ENCODE peak calls at places on chromosomes 1 and 21, in nine cellular contexts. One of them, this sample, is unnamed.

GRCh38 chr1:162069334-162070093 is at the start of gene NOS1AP:
- DNase-seq in MM.1S: peak
- DNase-seq in psoas muscle: peak
- DNase-seq in heart right ventricle: peak
- DNase-seq in vagina: no peak
- DNase-seq in esophagus squamous epithelium: peak
- DNase-seq in BJ: no peak
- DNase-seq in lower leg skin: peak
- DNase-seq in cardiac muscle cell: peak
- DNase-seq in this sample: no peak

GRCh38 chr1:184416921-184417320 is 30.1 kb downstream of the C1orf21 start:
- DNase-seq in MM.1S: no peak
- DNase-seq in psoas muscle: no peak
- DNase-seq in heart right ventricle: no peak
- DNase-seq in vagina: no peak
- DNase-seq in esophagus squamous epithelium: no peak
- DNase-seq in BJ: no peak
- DNase-seq in lower leg skin: no peak
- DNase-seq in cardiac muscle cell: no peak
- DNase-seq in this sample: no peak

GRCh38 chr21:44421901-44422840 is 33.1 kb upstream of the LRRC3 start:
- DNase-seq in MM.1S: no peak
- DNase-seq in psoas muscle: peak
- DNase-seq in heart right ventricle: no peak
- DNase-seq in vagina: no peak
- DNase-seq in esophagus squamous epithelium: no peak
- DNase-seq in BJ: no peak
- DNase-seq in lower leg skin: peak
- DNase-seq in cardiac muscle cell: no peak
- DNase-seq in this sample: no peak

GRCh38 chr1:185432943-185433342 is 115.9 kb upstream of the IVNS1ABP start:
- DNase-seq in MM.1S: no peak
- DNase-seq in psoas muscle: no peak
- DNase-seq in heart right ventricle: no peak
- DNase-seq in vagina: no peak
- DNase-seq in esophagus squamous epithelium: no peak
- DNase-seq in BJ: no peak
- DNase-seq in lower leg skin: no peak
- DNase-seq in cardiac muscle cell: no peak
- DNase-seq in this sample: no peak

GRCh38 chr21:33402011-33402979 is 918 bp upstream of the IFNGR2 start:
- DNase-seq in MM.1S: no peak
- DNase-seq in psoas muscle: peak
- DNase-seq in heart right ventricle: peak
- DNase-seq in vagina: peak
- DNase-seq in esophagus squamous epithelium: no peak
- DNase-seq in BJ: peak
- DNase-seq in lower leg skin: peak
- DNase-seq in cardiac muscle cell: peak
- DNase-seq in this sample: no peak

GRCh38 chr1:189939967-189940366 is 537.7 kb downstream of the BRINP3 start:
- DNase-seq in MM.1S: no peak
- DNase-seq in psoas muscle: no peak
- DNase-seq in heart right ventricle: no peak
- DNase-seq in vagina: no peak
- DNase-seq in esophagus squamous epithelium: no peak
- DNase-seq in BJ: no peak
- DNase-seq in lower leg skin: no peak
- DNase-seq in cardiac muscle cell: peak
- DNase-seq in this sample: no peak

GRCh38 chr1:101291562-101292035 is 54.8 kb downstream of the S1PR1 start:
- DNase-seq in MM.1S: no peak
- DNase-seq in psoas muscle: no peak
- DNase-seq in heart right ventricle: no peak
- DNase-seq in vagina: peak
- DNase-seq in esophagus squamous epithelium: no peak
- DNase-seq in BJ: peak
- DNase-seq in lower leg skin: no peak
- DNase-seq in cardiac muscle cell: peak
- DNase-seq in this sample: peak

GRCh38 chr1:247228133-247228532 is 27.7 kb upstream of the VN1R5 start:
- DNase-seq in MM.1S: no peak
- DNase-seq in psoas muscle: no peak
- DNase-seq in heart right ventricle: no peak
- DNase-seq in vagina: no peak
- DNase-seq in esophagus squamous epithelium: no peak
- DNase-seq in BJ: no peak
- DNase-seq in lower leg skin: no peak
- DNase-seq in cardiac muscle cell: peak
- DNase-seq in this sample: no peak

GRCh38 chr1:2354511-2355407 is 36.6 kb downstream of the MORN1 start:
- DNase-seq in MM.1S: no peak
- DNase-seq in psoas muscle: peak
- DNase-seq in heart right ventricle: peak
- DNase-seq in vagina: no peak
- DNase-seq in esophagus squamous epithelium: no peak
- DNase-seq in BJ: no peak
- DNase-seq in lower leg skin: peak
- DNase-seq in cardiac muscle cell: no peak
- DNase-seq in this sample: no peak

GRCh38 chr1:91731815-91732214 is 154.1 kb downstream of the TGFBR3 start:
- DNase-seq in MM.1S: peak
- DNase-seq in psoas muscle: no peak
- DNase-seq in heart right ventricle: no peak
- DNase-seq in vagina: peak
- DNase-seq in esophagus squamous epithelium: no peak
- DNase-seq in BJ: no peak
- DNase-seq in lower leg skin: no peak
- DNase-seq in cardiac muscle cell: peak
- DNase-seq in this sample: no peak

GRCh38 chr1:101697057-101697456 is 299.7 kb downstream of the OLFM3 start:
- DNase-seq in MM.1S: peak
- DNase-seq in psoas muscle: no peak
- DNase-seq in heart right ventricle: no peak
- DNase-seq in vagina: no peak
- DNase-seq in esophagus squamous epithelium: no peak
- DNase-seq in BJ: no peak
- DNase-seq in lower leg skin: no peak
- DNase-seq in cardiac muscle cell: peak
- DNase-seq in this sample: no peak

GRCh38 chr1:65026235-65026634 is 59.9 kb upstream of the JAK1 start:
- DNase-seq in MM.1S: no peak
- DNase-seq in psoas muscle: no peak
- DNase-seq in heart right ventricle: no peak
- DNase-seq in vagina: no peak
- DNase-seq in esophagus squamous epithelium: no peak
- DNase-seq in BJ: no peak
- DNase-seq in lower leg skin: no peak
- DNase-seq in cardiac muscle cell: peak
- DNase-seq in this sample: no peak

GRCh38 chr1:203142684-203143408 is 15.3 kb downstream of the ADORA1 start:
- DNase-seq in MM.1S: no peak
- DNase-seq in psoas muscle: no peak
- DNase-seq in heart right ventricle: no peak
- DNase-seq in vagina: no peak
- DNase-seq in esophagus squamous epithelium: no peak
- DNase-seq in BJ: no peak
- DNase-seq in lower leg skin: no peak
- DNase-seq in cardiac muscle cell: no peak
- DNase-seq in this sample: no peak

GRCh38 chr1:224779491-224780020 is 149.9 kb upstream of the DNAH14 start:
- DNase-seq in MM.1S: no peak
- DNase-seq in psoas muscle: no peak
- DNase-seq in heart right ventricle: no peak
- DNase-seq in vagina: peak
- DNase-seq in esophagus squamous epithelium: no peak
- DNase-seq in BJ: no peak
- DNase-seq in lower leg skin: no peak
- DNase-seq in cardiac muscle cell: no peak
- DNase-seq in this sample: no peak

GRCh38 chr1:16980473-16981268 is at the start of gene MFAP2:
- DNase-seq in MM.1S: no peak
- DNase-seq in psoas muscle: no peak
- DNase-seq in heart right ventricle: no peak
- DNase-seq in vagina: no peak
- DNase-seq in esophagus squamous epithelium: no peak
- DNase-seq in BJ: no peak
- DNase-seq in lower leg skin: no peak
- DNase-seq in cardiac muscle cell: peak
- DNase-seq in this sample: no peak

GRCh38 chr1:10909697-10910489 is 102.6 kb upstream of the TARDBP start:
- DNase-seq in MM.1S: peak
- DNase-seq in psoas muscle: peak
- DNase-seq in heart right ventricle: peak
- DNase-seq in vagina: no peak
- DNase-seq in esophagus squamous epithelium: no peak
- DNase-seq in BJ: no peak
- DNase-seq in lower leg skin: no peak
- DNase-seq in cardiac muscle cell: peak
- DNase-seq in this sample: no peak

GRCh38 chr1:111448482-111448917 is 556 bp downstream of the WDR77 start:
- DNase-seq in MM.1S: no peak
- DNase-seq in psoas muscle: no peak
- DNase-seq in heart right ventricle: no peak
- DNase-seq in vagina: peak
- DNase-seq in esophagus squamous epithelium: no peak
- DNase-seq in BJ: no peak
- DNase-seq in lower leg skin: no peak
- DNase-seq in cardiac muscle cell: no peak
- DNase-seq in this sample: no peak

GRCh38 chr21:38448619-38449186 is 49.6 kb downstream of the ERG start:
- DNase-seq in MM.1S: no peak
- DNase-seq in psoas muscle: no peak
- DNase-seq in heart right ventricle: no peak
- DNase-seq in vagina: no peak
- DNase-seq in esophagus squamous epithelium: no peak
- DNase-seq in BJ: no peak
- DNase-seq in lower leg skin: no peak
- DNase-seq in cardiac muscle cell: peak
- DNase-seq in this sample: no peak

GRCh38 chr1:51986718-51987117 is 3.8 kb downstream of the RAB3B start:
- DNase-seq in MM.1S: no peak
- DNase-seq in psoas muscle: no peak
- DNase-seq in heart right ventricle: no peak
- DNase-seq in vagina: no peak
- DNase-seq in esophagus squamous epithelium: no peak
- DNase-seq in BJ: no peak
- DNase-seq in lower leg skin: no peak
- DNase-seq in cardiac muscle cell: no peak
- DNase-seq in this sample: no peak
- TF ChIP-seq CTCF in MM.1S: no peak
- TF ChIP-seq CTCF in psoas muscle: no peak
- TF ChIP-seq CTCF in heart right ventricle: no peak
- TF ChIP-seq CTCF in vagina: no peak
- TF ChIP-seq CTCF in esophagus squamous epithelium: no peak
- TF ChIP-seq CTCF in BJ: no peak
- TF ChIP-seq CTCF in lower leg skin: no peak
- TF ChIP-seq CTCF in cardiac muscle cell: no peak
- TF ChIP-seq CTCF in this sample: no peak

GRCh38 chr1:32335619-32335950 is 448 bp downstream of the MARCKSL1 start:
- DNase-seq in MM.1S: no peak
- DNase-seq in psoas muscle: no peak
- DNase-seq in heart right ventricle: no peak
- DNase-seq in vagina: no peak
- DNase-seq in esophagus squamous epithelium: no peak
- DNase-seq in BJ: no peak
- DNase-seq in lower leg skin: no peak
- DNase-seq in cardiac muscle cell: no peak
- DNase-seq in this sample: no peak
- TF ChIP-seq CTCF in MM.1S: no peak
- TF ChIP-seq CTCF in psoas muscle: no peak
- TF ChIP-seq CTCF in heart right ventricle: no peak
- TF ChIP-seq CTCF in vagina: no peak
- TF ChIP-seq CTCF in esophagus squamous epithelium: no peak
- TF ChIP-seq CTCF in BJ: no peak
- TF ChIP-seq CTCF in lower leg skin: no peak
- TF ChIP-seq CTCF in cardiac muscle cell: no peak
- TF ChIP-seq CTCF in this sample: no peak

GRCh38 chr1:37631039-37631428 is 3.7 kb downstream of the RSPO1 start:
- DNase-seq in MM.1S: no peak
- DNase-seq in psoas muscle: no peak
- DNase-seq in heart right ventricle: no peak
- DNase-seq in vagina: no peak
- DNase-seq in esophagus squamous epithelium: no peak
- DNase-seq in BJ: no peak
- DNase-seq in lower leg skin: no peak
- DNase-seq in cardiac muscle cell: no peak
- DNase-seq in this sample: no peak

GRCh38 chr1:37629726-37630425 is 4.8 kb downstream of the RSPO1 start:
- DNase-seq in MM.1S: no peak
- DNase-seq in psoas muscle: no peak
- DNase-seq in heart right ventricle: no peak
- DNase-seq in vagina: no peak
- DNase-seq in esophagus squamous epithelium: no peak
- DNase-seq in BJ: no peak
- DNase-seq in lower leg skin: no peak
- DNase-seq in cardiac muscle cell: no peak
- DNase-seq in this sample: no peak

GRCh38 chr1:37628026-37628556 is 6.6 kb downstream of the RSPO1 start:
- DNase-seq in MM.1S: peak
- DNase-seq in psoas muscle: no peak
- DNase-seq in heart right ventricle: no peak
- DNase-seq in vagina: no peak
- DNase-seq in esophagus squamous epithelium: no peak
- DNase-seq in BJ: no peak
- DNase-seq in lower leg skin: no peak
- DNase-seq in cardiac muscle cell: no peak
- DNase-seq in this sample: no peak

GRCh38 chr1:37630426-37631038 is 4.2 kb downstream of the RSPO1 start:
- DNase-seq in MM.1S: no peak
- DNase-seq in psoas muscle: no peak
- DNase-seq in heart right ventricle: no peak
- DNase-seq in vagina: no peak
- DNase-seq in esophagus squamous epithelium: no peak
- DNase-seq in BJ: no peak
- DNase-seq in lower leg skin: no peak
- DNase-seq in cardiac muscle cell: no peak
- DNase-seq in this sample: no peak

GRCh38 chr1:37629008-37629407 is 5.7 kb downstream of the RSPO1 start:
- DNase-seq in MM.1S: no peak
- DNase-seq in psoas muscle: no peak
- DNase-seq in heart right ventricle: no peak
- DNase-seq in vagina: no peak
- DNase-seq in esophagus squamous epithelium: no peak
- DNase-seq in BJ: no peak
- DNase-seq in lower leg skin: no peak
- DNase-seq in cardiac muscle cell: no peak
- DNase-seq in this sample: no peak
- TF ChIP-seq CTCF in MM.1S: no peak
- TF ChIP-seq CTCF in psoas muscle: no peak
- TF ChIP-seq CTCF in heart right ventricle: no peak
- TF ChIP-seq CTCF in vagina: no peak
- TF ChIP-seq CTCF in esophagus squamous epithelium: no peak
- TF ChIP-seq CTCF in BJ: no peak
- TF ChIP-seq CTCF in lower leg skin: no peak
- TF ChIP-seq CTCF in cardiac muscle cell: no peak
- TF ChIP-seq CTCF in this sample: no peak

DNA sequence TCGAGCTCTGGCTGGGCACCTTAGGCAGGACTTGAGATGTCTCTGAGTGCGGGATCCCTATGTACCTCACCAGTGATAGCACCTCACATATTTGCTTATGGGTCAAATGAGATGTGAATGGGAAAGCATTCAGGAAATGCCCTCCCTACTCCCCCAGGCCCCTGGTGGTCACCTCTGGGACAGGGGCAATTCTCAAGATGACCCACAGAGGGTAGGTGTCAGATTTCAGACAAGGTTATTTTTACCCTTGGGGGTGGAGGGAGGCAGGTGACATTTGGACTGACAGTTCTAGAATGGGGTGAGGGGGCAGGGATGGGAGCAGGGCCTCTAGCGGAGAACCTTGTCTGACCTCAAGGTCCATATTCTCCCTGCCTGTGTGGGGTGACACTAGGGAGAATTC is 27.1 kb downstream of the ACOT11 start:
- DNase-seq in MM.1S: no peak
- DNase-seq in psoas muscle: no peak
- DNase-seq in heart right ventricle: no peak
- DNase-seq in vagina: no peak
- DNase-seq in esophagus squamous epithelium: no peak
- DNase-seq in BJ: no peak
- DNase-seq in lower leg skin: no peak
- DNase-seq in cardiac muscle cell: no peak
- DNase-seq in this sample: no peak
- TF ChIP-seq CTCF in MM.1S: no peak
- TF ChIP-seq CTCF in psoas muscle: peak
- TF ChIP-seq CTCF in heart right ventricle: peak
- TF ChIP-seq CTCF in vagina: no peak
- TF ChIP-seq CTCF in esophagus squamous epithelium: no peak
- TF ChIP-seq CTCF in BJ: no peak
- TF ChIP-seq CTCF in lower leg skin: no peak
- TF ChIP-seq CTCF in cardiac muscle cell: no peak
- TF ChIP-seq CTCF in this sample: no peak

This sample was measured in HFF-Myc.